ENCODE peak calls at places on chromosomes 3 and 15, in five cellular contexts. One of them, this sample, is unnamed.
A peak's percentile ranks its signal among the peaks of the same experiment; 100 is the strongest.

GRCh38 chr3:105829879-105830622 is 38.8 kb downstream of the CBLB start:
- DNase-seq in EH: no peak
- DNase-seq in NCI-H1092: no peak
- DNase-seq in GM23338: no peak
- DNase-seq in germinal center: no peak
- DNase-seq in this sample: no peak

GRCh38 chr3:157807286-157807685 is 298.9 kb downstream of the SHOX2 start:
- DNase-seq in GM23338: no peak
- DNase-seq in germinal center: no peak
- DNase-seq in NCI-H1092: no peak
- DNase-seq in EH: peak; percentile 34
- DNase-seq in this sample: no peak

GRCh38 chr3:114706591-114707224 is 412.9 kb downstream of the TIGIT start:
- DNase-seq in NCI-H1092: no peak
- DNase-seq in GM23338: no peak
- DNase-seq in EH: peak; percentile 43
- DNase-seq in germinal center: no peak
- DNase-seq in this sample: no peak

GRCh38 chr3:169430687-169431404 is 232.7 kb downstream of the MECOM start:
- DNase-seq in EH: peak; percentile 17
- DNase-seq in germinal center: no peak
- DNase-seq in GM23338: no peak
- DNase-seq in NCI-H1092: no peak
- DNase-seq in this sample: no peak

GRCh38 chr3:139514741-139515140 is 24.8 kb downstream of the RBP1 start:
- DNase-seq in GM23338: no peak
- DNase-seq in EH: no peak
- DNase-seq in germinal center: no peak
- DNase-seq in NCI-H1092: no peak
- DNase-seq in this sample: no peak

GRCh38 chr3:38989932-38990510 is 61.7 kb downstream of the SCN11A start:
- DNase-seq in NCI-H1092: no peak
- DNase-seq in EH: peak; percentile 57
- DNase-seq in GM23338: no peak
- DNase-seq in germinal center: no peak
- DNase-seq in this sample: no peak

GRCh38 chr3:70744536-70744935 is 432.1 kb upstream of the MDFIC2 start:
- DNase-seq in GM23338: no peak
- DNase-seq in EH: peak; percentile 17
- DNase-seq in NCI-H1092: no peak
- DNase-seq in germinal center: no peak
- DNase-seq in this sample: no peak

GRCh38 chr3:118977671-118978392 is 56.8 kb downstream of the IGSF11 start:
- DNase-seq in GM23338: no peak
- DNase-seq in NCI-H1092: no peak
- DNase-seq in germinal center: no peak
- DNase-seq in EH: no peak
- DNase-seq in this sample: no peak

GRCh38 chr15:43903864-43904290 is 77.1 kb downstream of the WDR76 start:
- DNase-seq in NCI-H1092: peak; percentile 55
- DNase-seq in GM23338: peak; percentile 95
- DNase-seq in EH: peak; percentile 66
- DNase-seq in germinal center: peak; percentile 80
- DNase-seq in this sample: peak; percentile 50

GRCh38 chr3:72632129-72632528 is 216.1 kb downstream of the SHQ1 start:
- DNase-seq in NCI-H1092: no peak
- DNase-seq in germinal center: no peak
- DNase-seq in GM23338: no peak
- DNase-seq in EH: no peak
- DNase-seq in this sample: no peak

GRCh38 chr3:66133050-66133757 is 87.6 kb upstream of the SLC25A26 start:
- DNase-seq in GM23338: no peak
- DNase-seq in EH: peak; percentile 80
- DNase-seq in germinal center: no peak
- DNase-seq in NCI-H1092: no peak
- DNase-seq in this sample: no peak

GRCh38 chr15:92930061-92930460 is 29.9 kb downstream of the CHD2 start:
- DNase-seq in EH: peak; percentile 77
- DNase-seq in germinal center: no peak
- DNase-seq in NCI-H1092: no peak
- DNase-seq in GM23338: no peak
- DNase-seq in this sample: no peak

GRCh38 chr3:51434110-51434509 is 43.0 kb downstream of the RBM15B start:
- DNase-seq in germinal center: no peak
- DNase-seq in EH: no peak
- DNase-seq in NCI-H1092: no peak
- DNase-seq in GM23338: no peak
- DNase-seq in this sample: no peak

GRCh38 chr3:197501879-197502620 is 53.7 kb downstream of the BDH1 start:
- DNase-seq in EH: peak; percentile 69
- DNase-seq in germinal center: peak; percentile 74
- DNase-seq in NCI-H1092: peak; percentile 24
- DNase-seq in GM23338: peak; percentile 90
- DNase-seq in this sample: no peak

GRCh38 chr15:79933245-79933644 is 36.4 kb upstream of the MTHFS start:
- DNase-seq in GM23338: no peak
- DNase-seq in NCI-H1092: no peak
- DNase-seq in EH: no peak
- DNase-seq in germinal center: no peak
- DNase-seq in this sample: no peak

GRCh38 chr3:157088133-157088488 is 71.8 kb downstream of the CCNL1 start:
- DNase-seq in NCI-H1092: no peak
- DNase-seq in germinal center: no peak
- DNase-seq in EH: peak; percentile 31
- DNase-seq in GM23338: no peak
- DNase-seq in this sample: no peak

GRCh38 chr3:197590313-197590962 is 34.7 kb upstream of the BDH1 start:
- DNase-seq in NCI-H1092: no peak
- DNase-seq in GM23338: no peak
- DNase-seq in EH: no peak
- DNase-seq in germinal center: no peak
- DNase-seq in this sample: no peak

GRCh38 chr3:179082416-179082815 is 10.8 kb upstream of the ZMAT3 start:
- DNase-seq in germinal center: no peak
- DNase-seq in NCI-H1092: no peak
- DNase-seq in GM23338: no peak
- DNase-seq in EH: peak; percentile 22
- DNase-seq in this sample: no peak

GRCh38 chr3:186220886-186221285 is 112.0 kb upstream of the ETV5 start:
- DNase-seq in germinal center: no peak
- DNase-seq in NCI-H1092: no peak
- DNase-seq in GM23338: peak; percentile 35
- DNase-seq in EH: no peak
- DNase-seq in this sample: no peak

GRCh38 chr3:52055537-52056351 is 627 bp downstream of the DUSP7 start:
- DNase-seq in EH: peak; percentile 65
- DNase-seq in NCI-H1092: no peak
- DNase-seq in germinal center: peak; percentile 39
- DNase-seq in GM23338: peak; percentile 81
- DNase-seq in this sample: peak; percentile 34

GRCh38 chr3:74591946-74592345 is 22.5 kb downstream of the CNTN3 start:
- DNase-seq in NCI-H1092: no peak
- DNase-seq in germinal center: no peak
- DNase-seq in GM23338: no peak
- DNase-seq in EH: peak; percentile 4
- DNase-seq in this sample: no peak

This sample was measured in heart right ventricle.